ENCODE peak calls at places on chromosomes 6 and 20, in eight cellular contexts. B is body of pancreas; X is heart left ventricle; H is activated CD8-positive, alpha-beta memory T cell treated with anti-CD3 and anti-CD28 coated beads, Interleukin-2, amount 50 U/mL, for 4 hours; K is psoas muscle; L is islet precursor cell; P is GM12865; W is NAMALWA. D is an unnamed sample.

GRCh38 chr20:47568019-47568418 is 66.3 kb downstream of the NCOA3 start:
- DNase-seq in P (no peak), W (no peak), B (peak), X (no peak), K (no peak), L (no peak), H (no peak), D (no peak)

GRCh38 chr6:87674286-87674685 is 27.7 kb downstream of the AKIRIN2 start:
- DNase-seq in P (no peak), K (no peak), H (no peak), X (no peak), B (no peak), L (no peak), W (no peak), D (no peak)

GRCh38 chr6:120056085-120056484 is 706.5 kb upstream of the MAN1A1 start:
- DNase-seq in H (no peak), B (no peak), P (peak), K (no peak), W (peak), L (peak), X (no peak), D (no peak)

GRCh38 chr20:31602779-31603441 is 2.2 kb upstream of the ID1 start:
- DNase-seq in W (peak), H (peak), B (no peak), L (peak), X (no peak), P (peak), K (no peak), D (peak)

GRCh38 chr20:21613512-21613911 is 92.0 kb upstream of the PAX1 start:
- DNase-seq in X (no peak), H (no peak), B (no peak), W (no peak), P (no peak), K (no peak), L (no peak), D (no peak)

GRCh38 chr6:43285832-43286231 is 12.2 kb upstream of the SLC22A7 start:
- DNase-seq in K (no peak), X (peak), W (no peak), L (no peak), B (no peak), P (no peak), H (no peak), D (no peak)

GRCh38 chr6:154888896-154889295 is 106.2 kb upstream of the TIAM2 start:
- DNase-seq in B (no peak), H (no peak), X (no peak), L (no peak), K (no peak), W (no peak), P (no peak), D (no peak)

GRCh38 chr6:22099923-22100322 is 196.9 kb downstream of the PRL start:
- DNase-seq in L (no peak), W (no peak), X (no peak), K (no peak), P (no peak), B (no peak), H (no peak), D (no peak)

GRCh38 chr6:107154131-107154906 is 39.0 kb upstream of the BEND3 start:
- DNase-seq in H (no peak), K (no peak), L (no peak), W (no peak), P (no peak), X (no peak), B (peak), D (no peak)

GRCh38 chr6:6494677-6495076 is 93.8 kb upstream of the LY86 start:
- DNase-seq in X (peak), B (peak), W (peak), K (peak), P (peak), H (peak), L (peak), D (peak)

GRCh38 chr6:48744948-48745347 is 634.0 kb upstream of the PTCHD4 start:
- DNase-seq in H (no peak), K (no peak), P (no peak), L (no peak), W (no peak), B (no peak), X (no peak), D (no peak)

GRCh38 chr20:35547319-35547718 is 5.4 kb downstream of the ERGIC3 start:
- DNase-seq in X (no peak), L (no peak), K (no peak), B (no peak), H (no peak), P (no peak), W (no peak), D (no peak)